ENCODE peak calls at places on chromosomes 2 and 18, in six cellular contexts. One of them, this sample, is unnamed.

GRCh38 chr18:44988821-44989587 is 308.3 kb downstream of the SETBP1 start:
- DNase-seq in transverse colon: no peak
- DNase-seq in neural progenitor cell: no peak
- DNase-seq in bronchial epithelial cell: peak; percentile 70
- DNase-seq in effector memory CD4-positive, alpha-beta T cell: no peak
- DNase-seq in A673: no peak
- DNase-seq in this sample: no peak

GRCh38 chr2:173235947-173236803 is 118.5 kb upstream of the CDCA7 start:
- DNase-seq in transverse colon: no peak
- DNase-seq in neural progenitor cell: peak; percentile 69
- DNase-seq in bronchial epithelial cell: no peak
- DNase-seq in effector memory CD4-positive, alpha-beta T cell: no peak
- DNase-seq in A673: no peak
- DNase-seq in this sample: no peak

GRCh38 chr2:236503100-236503499 is 66.5 kb upstream of the ACKR3 start:
- DNase-seq in transverse colon: no peak
- DNase-seq in neural progenitor cell: peak; percentile 17
- DNase-seq in bronchial epithelial cell: no peak
- DNase-seq in effector memory CD4-positive, alpha-beta T cell: no peak
- DNase-seq in A673: no peak
- DNase-seq in this sample: no peak

GRCh38 chr2:191696001-191696400 is 18.1 kb downstream of the NABP1 start:
- DNase-seq in transverse colon: peak; percentile 17
- DNase-seq in neural progenitor cell: no peak
- DNase-seq in bronchial epithelial cell: peak; percentile 69
- DNase-seq in effector memory CD4-positive, alpha-beta T cell: no peak
- DNase-seq in A673: peak; percentile 28
- DNase-seq in this sample: peak; percentile 51

GRCh38 chr2:167240671-167241070 is 352.4 kb downstream of the XIRP2 start:
- DNase-seq in transverse colon: no peak
- DNase-seq in neural progenitor cell: no peak
- DNase-seq in bronchial epithelial cell: peak; percentile 38
- DNase-seq in effector memory CD4-positive, alpha-beta T cell: no peak
- DNase-seq in A673: no peak
- DNase-seq in this sample: no peak

GRCh38 chr18:35635171-35635570 is 53.6 kb downstream of the GALNT1 start:
- DNase-seq in transverse colon: no peak
- DNase-seq in neural progenitor cell: no peak
- DNase-seq in bronchial epithelial cell: peak; percentile 10
- DNase-seq in effector memory CD4-positive, alpha-beta T cell: no peak
- DNase-seq in A673: no peak
- DNase-seq in this sample: no peak

GRCh38 chr2:237282568-237283128 is 131.3 kb downstream of the COL6A3 start:
- DNase-seq in transverse colon: no peak
- DNase-seq in neural progenitor cell: no peak
- DNase-seq in bronchial epithelial cell: peak; percentile 46
- DNase-seq in effector memory CD4-positive, alpha-beta T cell: no peak
- DNase-seq in A673: peak; percentile 48
- DNase-seq in this sample: no peak

GRCh38 chr2:9819551-9819950 is 23.7 kb upstream of the TAF1B start:
- DNase-seq in transverse colon: no peak
- DNase-seq in neural progenitor cell: no peak
- DNase-seq in bronchial epithelial cell: no peak
- DNase-seq in effector memory CD4-positive, alpha-beta T cell: no peak
- DNase-seq in A673: no peak
- DNase-seq in this sample: no peak

GRCh38 chr2:71100195-71100964 is 29.6 kb downstream of the MCEE start:
- DNase-seq in transverse colon: peak; percentile 68
- DNase-seq in neural progenitor cell: peak; percentile 57
- DNase-seq in bronchial epithelial cell: peak; percentile 57
- DNase-seq in effector memory CD4-positive, alpha-beta T cell: peak; percentile 2
- DNase-seq in A673: peak; percentile 70
- DNase-seq in this sample: peak; percentile 63

GRCh38 chr2:99572798-99573197 is 83.0 kb upstream of the REV1 start:
- DNase-seq in transverse colon: no peak
- DNase-seq in neural progenitor cell: peak; percentile 34
- DNase-seq in bronchial epithelial cell: no peak
- DNase-seq in effector memory CD4-positive, alpha-beta T cell: no peak
- DNase-seq in A673: no peak
- DNase-seq in this sample: no peak

GRCh38 chr18:49072940-49073339 is 122.2 kb upstream of the SMAD7 start:
- DNase-seq in transverse colon: no peak
- DNase-seq in neural progenitor cell: no peak
- DNase-seq in bronchial epithelial cell: peak; percentile 70
- DNase-seq in effector memory CD4-positive, alpha-beta T cell: no peak
- DNase-seq in A673: no peak
- DNase-seq in this sample: no peak

GRCh38 chr18:41391616-41392610 is 563.1 kb upstream of the PIK3C3 start:
- DNase-seq in transverse colon: peak; percentile 16
- DNase-seq in neural progenitor cell: peak; percentile 85
- DNase-seq in bronchial epithelial cell: peak; percentile 53
- DNase-seq in effector memory CD4-positive, alpha-beta T cell: no peak
- DNase-seq in A673: peak; percentile 66
- DNase-seq in this sample: peak; percentile 25

GRCh38 chr2:209974566-209974965 is 27.9 kb upstream of the RPE start:
- DNase-seq in transverse colon: no peak
- DNase-seq in neural progenitor cell: no peak
- DNase-seq in bronchial epithelial cell: peak; percentile 83
- DNase-seq in effector memory CD4-positive, alpha-beta T cell: no peak
- DNase-seq in A673: no peak
- DNase-seq in this sample: no peak

GRCh38 chr18:43582120-43582519 is 304.8 kb upstream of the SYT4 start:
- DNase-seq in transverse colon: no peak
- DNase-seq in neural progenitor cell: no peak
- DNase-seq in bronchial epithelial cell: no peak
- DNase-seq in effector memory CD4-positive, alpha-beta T cell: no peak
- DNase-seq in A673: no peak
- DNase-seq in this sample: no peak

GRCh38 chr2:177592397-177592796 is 199.8 kb downstream of the AGPS start:
- DNase-seq in transverse colon: no peak
- DNase-seq in neural progenitor cell: no peak
- DNase-seq in bronchial epithelial cell: no peak
- DNase-seq in effector memory CD4-positive, alpha-beta T cell: no peak
- DNase-seq in A673: no peak
- DNase-seq in this sample: no peak

GRCh38 chr2:218996937-218997336 is 3.7 kb upstream of the CRYBA2 start:
- DNase-seq in transverse colon: no peak
- DNase-seq in neural progenitor cell: no peak
- DNase-seq in bronchial epithelial cell: no peak
- DNase-seq in effector memory CD4-positive, alpha-beta T cell: no peak
- DNase-seq in A673: no peak
- DNase-seq in this sample: peak; percentile 46

GRCh38 chr2:152428800-152429637 is 94.0 kb downstream of the FMNL2 start:
- DNase-seq in transverse colon: no peak
- DNase-seq in neural progenitor cell: no peak
- DNase-seq in bronchial epithelial cell: no peak
- DNase-seq in effector memory CD4-positive, alpha-beta T cell: no peak
- DNase-seq in A673: no peak
- DNase-seq in this sample: no peak

GRCh38 chr2:150569761-150570160 is 82.3 kb upstream of the RND3 start:
- DNase-seq in transverse colon: no peak
- DNase-seq in neural progenitor cell: no peak
- DNase-seq in bronchial epithelial cell: no peak
- DNase-seq in effector memory CD4-positive, alpha-beta T cell: no peak
- DNase-seq in A673: no peak
- DNase-seq in this sample: no peak

GRCh38 chr2:227482638-227483340 is 10.8 kb downstream of the AGFG1 start:
- DNase-seq in transverse colon: no peak
- DNase-seq in neural progenitor cell: no peak
- DNase-seq in bronchial epithelial cell: no peak
- DNase-seq in effector memory CD4-positive, alpha-beta T cell: no peak
- DNase-seq in A673: no peak
- DNase-seq in this sample: no peak

GRCh38 chr2:22485456-22485855 is 899.5 kb upstream of the KLHL29 start:
- DNase-seq in transverse colon: no peak
- DNase-seq in neural progenitor cell: no peak
- DNase-seq in bronchial epithelial cell: no peak
- DNase-seq in effector memory CD4-positive, alpha-beta T cell: no peak
- DNase-seq in A673: no peak
- DNase-seq in this sample: no peak

GRCh38 chr18:23191952-23192662 is 56.8 kb downstream of the CABLES1 start:
- DNase-seq in transverse colon: peak; percentile 51
- DNase-seq in neural progenitor cell: no peak
- DNase-seq in bronchial epithelial cell: peak; percentile 66
- DNase-seq in effector memory CD4-positive, alpha-beta T cell: no peak
- DNase-seq in A673: peak; percentile 81
- DNase-seq in this sample: peak; percentile 39

GRCh38 chr2:19131871-19132270 is 226.6 kb downstream of the OSR1 start:
- DNase-seq in transverse colon: no peak
- DNase-seq in neural progenitor cell: no peak
- DNase-seq in bronchial epithelial cell: no peak
- DNase-seq in effector memory CD4-positive, alpha-beta T cell: no peak
- DNase-seq in A673: no peak
- DNase-seq in this sample: no peak

DNA sequence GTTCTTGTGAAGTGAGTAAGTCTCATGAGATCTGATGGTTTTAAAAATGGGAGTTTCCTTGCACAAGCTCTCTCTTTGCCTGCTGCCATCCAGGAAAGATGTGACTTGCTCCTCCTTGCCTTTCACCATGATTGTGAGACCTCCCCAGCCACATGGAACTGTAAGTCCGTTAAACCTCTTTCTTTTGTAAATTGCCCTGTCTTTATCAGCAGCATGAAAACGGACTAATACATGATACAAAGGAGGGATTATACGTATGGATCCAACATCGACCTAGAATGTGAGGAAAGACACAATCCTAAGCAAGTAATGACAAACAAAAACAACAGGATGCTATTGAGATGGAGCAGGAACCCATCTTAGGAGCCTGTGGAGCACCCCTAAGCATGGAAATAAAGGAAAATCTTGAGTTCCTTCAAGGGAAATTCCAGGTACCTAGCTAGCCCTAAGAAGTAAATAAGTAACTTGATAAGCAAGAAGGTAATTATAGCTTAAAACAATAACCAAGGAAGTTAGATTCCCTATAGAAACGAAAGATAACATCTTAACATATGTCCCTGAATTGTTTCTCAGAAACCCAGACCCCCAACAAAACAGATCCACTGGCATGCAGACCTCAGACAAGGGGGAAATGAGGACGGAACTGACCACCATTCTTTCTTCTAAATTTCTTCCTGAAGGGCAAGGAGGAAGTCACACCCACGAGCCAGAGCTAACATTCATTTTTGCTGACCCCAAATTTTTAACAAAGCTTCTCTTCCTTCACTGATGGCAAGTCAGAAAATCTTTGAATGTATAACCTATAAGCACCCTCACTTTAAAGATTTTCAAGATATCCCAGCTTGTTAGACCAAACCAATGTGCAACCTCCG is 1.4 kb upstream of the TNFRSF11A start:
- DNase-seq in transverse colon: no peak
- DNase-seq in neural progenitor cell: no peak
- DNase-seq in bronchial epithelial cell: no peak
- DNase-seq in effector memory CD4-positive, alpha-beta T cell: no peak
- DNase-seq in A673: no peak
- DNase-seq in this sample: no peak
- H3K27me3 ChIP-seq in transverse colon: peaks cover 46% of the 10 kb centered on the region
- H3K27me3 ChIP-seq in neural progenitor cell: peaks cover 54% of the 10 kb centered on the region
- H3K27me3 ChIP-seq in bronchial epithelial cell: peaks cover 1% of the 10 kb centered on the region
- H3K27me3 ChIP-seq in effector memory CD4-positive, alpha-beta T cell: peaks cover 30% of the 10 kb centered on the region
- H3K27me3 ChIP-seq in A673: peaks cover 56% of the 10 kb centered on the region
- H3K27me3 ChIP-seq in this sample: peaks cover 8% of the 10 kb centered on the region

DNA sequence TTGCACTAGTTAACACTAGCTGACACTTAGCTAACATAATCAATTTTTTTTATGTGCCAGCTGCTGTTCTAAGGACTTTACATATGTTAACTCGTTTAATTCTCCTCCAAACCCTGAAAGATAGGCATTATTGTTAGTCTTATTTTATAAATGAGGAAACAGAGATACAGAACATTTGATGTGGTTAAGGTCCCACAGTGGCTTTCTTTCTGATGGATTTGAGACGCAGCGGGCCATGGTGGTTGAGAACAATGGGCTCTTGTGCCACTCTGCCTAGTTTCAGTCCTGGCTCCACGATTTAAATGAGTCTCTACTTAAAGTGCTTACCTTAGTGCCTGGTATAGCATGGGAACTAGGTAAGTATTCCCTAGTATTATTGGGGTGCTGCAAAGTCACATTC is 201.9 kb upstream of the SPRED2 start:
- DNase-seq in transverse colon: no peak
- DNase-seq in neural progenitor cell: no peak
- DNase-seq in bronchial epithelial cell: no peak
- DNase-seq in effector memory CD4-positive, alpha-beta T cell: no peak
- DNase-seq in A673: no peak
- DNase-seq in this sample: no peak
- H3K27me3 ChIP-seq in transverse colon: peaks cover 16% of the 10 kb centered on the region
- H3K27me3 ChIP-seq in neural progenitor cell: no peaks in the 10 kb centered on the region
- H3K27me3 ChIP-seq in bronchial epithelial cell: no peaks in the 10 kb centered on the region
- H3K27me3 ChIP-seq in effector memory CD4-positive, alpha-beta T cell: no peaks in the 10 kb centered on the region
- H3K27me3 ChIP-seq in A673: no peaks in the 10 kb centered on the region
- H3K27me3 ChIP-seq in this sample: no peaks in the 10 kb centered on the region

DNA sequence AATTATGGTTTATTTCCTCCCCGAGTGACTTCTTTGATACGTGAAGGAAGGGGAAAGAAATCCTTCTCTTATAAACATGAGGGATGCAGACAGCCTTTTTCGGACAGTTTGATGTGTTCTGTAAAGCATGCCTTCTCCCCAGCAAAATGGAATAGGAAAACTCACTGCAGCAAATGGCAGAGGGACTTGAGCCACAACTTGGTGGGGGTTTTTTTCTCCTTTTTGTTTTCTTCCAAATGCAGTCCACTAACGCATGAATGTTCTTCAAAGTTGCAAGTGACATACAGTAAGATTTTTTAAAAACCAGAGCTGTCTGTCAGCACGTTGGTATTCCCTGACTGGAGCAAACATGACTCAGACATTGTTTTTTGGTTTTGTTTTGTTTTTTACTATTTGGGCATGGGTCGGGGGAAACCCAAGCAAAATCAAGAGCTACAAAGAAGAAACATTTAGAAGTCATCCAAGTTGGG is 623 bp upstream of the CCDC88A start:
- DNase-seq in transverse colon: no peak
- DNase-seq in neural progenitor cell: no peak
- DNase-seq in bronchial epithelial cell: peak; percentile 42
- DNase-seq in effector memory CD4-positive, alpha-beta T cell: no peak
- DNase-seq in A673: no peak
- DNase-seq in this sample: no peak
- H3K27me3 ChIP-seq in transverse colon: no peaks in the 10 kb centered on the region
- H3K27me3 ChIP-seq in neural progenitor cell: no peaks in the 10 kb centered on the region
- H3K27me3 ChIP-seq in bronchial epithelial cell: no peaks in the 10 kb centered on the region
- H3K27me3 ChIP-seq in effector memory CD4-positive, alpha-beta T cell: no peaks in the 10 kb centered on the region
- H3K27me3 ChIP-seq in A673: no peaks in the 10 kb centered on the region
- H3K27me3 ChIP-seq in this sample: no peaks in the 10 kb centered on the region

GRCh38 chr18:67612281-67612680 is 95.8 kb upstream of the DSEL start:
- DNase-seq in transverse colon: no peak
- DNase-seq in neural progenitor cell: no peak
- DNase-seq in bronchial epithelial cell: no peak
- DNase-seq in effector memory CD4-positive, alpha-beta T cell: no peak
- DNase-seq in A673: no peak
- DNase-seq in this sample: no peak

GRCh38 chr18:67608171-67608570 is 91.7 kb upstream of the DSEL start:
- DNase-seq in transverse colon: no peak
- DNase-seq in neural progenitor cell: no peak
- DNase-seq in bronchial epithelial cell: no peak
- DNase-seq in effector memory CD4-positive, alpha-beta T cell: no peak
- DNase-seq in A673: no peak
- DNase-seq in this sample: no peak

DNA sequence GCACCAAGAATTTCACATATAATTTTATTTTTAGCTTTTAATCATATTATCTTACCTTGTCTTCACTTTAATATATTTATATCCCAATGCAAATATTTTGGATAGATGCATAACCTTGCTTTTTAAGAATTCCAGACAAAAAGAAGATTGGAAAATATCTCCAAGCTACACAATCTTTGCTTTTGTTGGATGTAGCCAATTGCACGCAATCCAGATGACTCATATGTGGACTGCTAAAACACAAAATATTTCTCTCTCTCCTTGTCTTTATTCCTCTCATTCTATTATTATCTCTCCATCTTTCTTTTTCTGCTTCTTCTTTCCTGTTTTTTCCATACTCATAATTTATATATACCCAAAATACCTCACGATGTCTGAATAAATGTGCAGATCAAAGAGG is 92.4 kb upstream of the DSEL start:
- DNase-seq in transverse colon: no peak
- DNase-seq in neural progenitor cell: no peak
- DNase-seq in bronchial epithelial cell: no peak
- DNase-seq in effector memory CD4-positive, alpha-beta T cell: no peak
- DNase-seq in A673: no peak
- DNase-seq in this sample: no peak
- H3K27me3 ChIP-seq in transverse colon: no peaks in the 10 kb centered on the region
- H3K27me3 ChIP-seq in neural progenitor cell: no peaks in the 10 kb centered on the region
- H3K27me3 ChIP-seq in bronchial epithelial cell: no peaks in the 10 kb centered on the region
- H3K27me3 ChIP-seq in effector memory CD4-positive, alpha-beta T cell: no peaks in the 10 kb centered on the region
- H3K27me3 ChIP-seq in A673: no peaks in the 10 kb centered on the region
- H3K27me3 ChIP-seq in this sample: no peaks in the 10 kb centered on the region

This sample was measured in colonic mucosa.